ENCODE peak calls at places on chromosomes 12 and 14, in four cellular contexts. One of them, this sample, is unnamed.

GRCh38 chr12:10716704-10717315 is 6.3 kb downstream of the YBX3 start:
- DNase-seq in transverse colon: peak; percentile 70
- DNase-seq in pancreas: peak; percentile 54
- DNase-seq in fibroblast of lung: peak; percentile 95
- DNase-seq in this sample: peak; percentile 62

GRCh38 chr12:64064240-64064639 is 157.9 kb downstream of the KICS2 start:
- DNase-seq in pancreas: no peak
- DNase-seq in fibroblast of lung: no peak
- DNase-seq in transverse colon: no peak
- DNase-seq in this sample: no peak

GRCh38 chr12:106049546-106049945 is 89.2 kb downstream of the NUAK1 start:
- DNase-seq in transverse colon: no peak
- DNase-seq in fibroblast of lung: no peak
- DNase-seq in pancreas: no peak
- DNase-seq in this sample: no peak

GRCh38 chr12:47378222-47378582 is 298.4 kb upstream of the AMIGO2 start:
- DNase-seq in pancreas: no peak
- DNase-seq in fibroblast of lung: peak; percentile 63
- DNase-seq in transverse colon: no peak
- DNase-seq in this sample: no peak

GRCh38 chr12:96211989-96212388 is 17.8 kb downstream of the ELK3 start:
- DNase-seq in transverse colon: no peak
- DNase-seq in fibroblast of lung: no peak
- DNase-seq in pancreas: no peak
- DNase-seq in this sample: no peak

GRCh38 chr14:103558071-103558882 is 4.2 kb downstream of the BAG5 start:
- DNase-seq in transverse colon: no peak
- DNase-seq in fibroblast of lung: peak; percentile 62
- DNase-seq in pancreas: no peak
- DNase-seq in this sample: no peak

GRCh38 chr14:103436533-103436932 is 51.3 kb downstream of the MARK3 start:
- DNase-seq in transverse colon: no peak
- DNase-seq in pancreas: no peak
- DNase-seq in fibroblast of lung: peak; percentile 47
- DNase-seq in this sample: no peak

GRCh38 chr12:100221523-100221922 is 20.9 kb downstream of the ACTR6 start:
- DNase-seq in transverse colon: no peak
- DNase-seq in pancreas: no peak
- DNase-seq in fibroblast of lung: no peak
- DNase-seq in this sample: no peak

GRCh38 chr14:37650356-37651037 is 55.1 kb downstream of the TTC6 start:
- DNase-seq in transverse colon: no peak
- DNase-seq in fibroblast of lung: no peak
- DNase-seq in pancreas: no peak
- DNase-seq in this sample: no peak

GRCh38 chr14:42884100-42884499 is 1277.4 kb downstream of the LRFN5 start:
- DNase-seq in pancreas: no peak
- DNase-seq in transverse colon: no peak
- DNase-seq in fibroblast of lung: peak; percentile 95
- DNase-seq in this sample: no peak

GRCh38 chr12:110906985-110907384 is 13.4 kb downstream of the MYL2 start:
- DNase-seq in pancreas: no peak
- DNase-seq in transverse colon: no peak
- DNase-seq in fibroblast of lung: no peak
- DNase-seq in this sample: no peak

GRCh38 chr12:108820700-108821406 is 36.5 kb downstream of the SSH1 start:
- DNase-seq in pancreas: no peak
- DNase-seq in transverse colon: no peak
- DNase-seq in fibroblast of lung: no peak
- DNase-seq in this sample: peak; percentile 67

GRCh38 chr14:51657762-51658161 is 6.1 kb downstream of the FRMD6 start:
- DNase-seq in fibroblast of lung: no peak
- DNase-seq in pancreas: no peak
- DNase-seq in transverse colon: no peak
- DNase-seq in this sample: no peak

GRCh38 chr14:50521912-50522341 is 10.4 kb downstream of the MAP4K5 start:
- DNase-seq in pancreas: no peak
- DNase-seq in transverse colon: no peak
- DNase-seq in fibroblast of lung: peak; percentile 34
- DNase-seq in this sample: no peak

GRCh38 chr14:54135804-54136280 is 179.2 kb upstream of the BMP4 start:
- DNase-seq in pancreas: no peak
- DNase-seq in fibroblast of lung: no peak
- DNase-seq in transverse colon: no peak
- DNase-seq in this sample: no peak

GRCh38 chr12:77685112-77685511 is 145.6 kb upstream of the NAV3 start:
- DNase-seq in pancreas: peak; percentile 21
- DNase-seq in fibroblast of lung: peak; percentile 89
- DNase-seq in transverse colon: peak; percentile 47
- DNase-seq in this sample: peak; percentile 77

GRCh38 chr12:1635656-1636055 is 6.6 kb downstream of the WNT5B start:
- DNase-seq in fibroblast of lung: no peak
- DNase-seq in pancreas: no peak
- DNase-seq in transverse colon: no peak
- DNase-seq in this sample: no peak

GRCh38 chr12:109725321-109726105 is 11.9 kb downstream of the FAM222A start:
- DNase-seq in fibroblast of lung: no peak
- DNase-seq in transverse colon: no peak
- DNase-seq in pancreas: no peak
- DNase-seq in this sample: no peak

GRCh38 chr14:37590096-37590809 is 4.8 kb downstream of the FOXA1 start:
- DNase-seq in pancreas: no peak
- DNase-seq in transverse colon: no peak
- DNase-seq in fibroblast of lung: no peak
- DNase-seq in this sample: no peak

GRCh38 chr12:91387461-91388134 is 205.0 kb upstream of the DCN start:
- DNase-seq in pancreas: no peak
- DNase-seq in transverse colon: no peak
- DNase-seq in fibroblast of lung: no peak
- DNase-seq in this sample: peak; percentile 12

GRCh38 chr14:52703225-52703624 is 3.8 kb upstream of the PSMC6 start:
- DNase-seq in fibroblast of lung: peak; percentile 99
- DNase-seq in transverse colon: peak; percentile 54
- DNase-seq in pancreas: no peak
- DNase-seq in this sample: no peak

GRCh38 chr14:65791551-65791981 is 379.0 kb downstream of the FUT8 start:
- DNase-seq in transverse colon: no peak
- DNase-seq in fibroblast of lung: no peak
- DNase-seq in pancreas: no peak
- DNase-seq in this sample: no peak

GRCh38 chr14:81384900-81385299 is 15.2 kb downstream of the STON2 start:
- DNase-seq in fibroblast of lung: peak; percentile 21
- DNase-seq in pancreas: no peak
- DNase-seq in transverse colon: no peak
- DNase-seq in this sample: no peak

GRCh38 chr12:3173008-3173553 is 95.9 kb downstream of the TSPAN9 start:
- DNase-seq in pancreas: no peak
- DNase-seq in fibroblast of lung: no peak
- DNase-seq in transverse colon: no peak
- DNase-seq in this sample: no peak

GRCh38 chr14:77565289-77566081 is 51.0 kb downstream of the SPTLC2 start:
- DNase-seq in fibroblast of lung: peak; percentile 28
- DNase-seq in pancreas: no peak
- DNase-seq in transverse colon: no peak
- DNase-seq in this sample: no peak

GRCh38 chr14:64722842-64723447 is 18.7 kb downstream of the PLEKHG3 start:
- DNase-seq in fibroblast of lung: no peak
- DNase-seq in pancreas: no peak
- DNase-seq in transverse colon: no peak
- DNase-seq in this sample: no peak

GRCh38 chr12:60070541-60070940 is 474.7 kb downstream of the SLC16A7 start:
- DNase-seq in pancreas: no peak
- DNase-seq in fibroblast of lung: no peak
- DNase-seq in transverse colon: no peak
- DNase-seq in this sample: no peak

GRCh38 chr14:34853041-34853440 is 22.1 kb downstream of the BAZ1A start:
- DNase-seq in transverse colon: no peak
- DNase-seq in fibroblast of lung: no peak
- DNase-seq in pancreas: no peak
- DNase-seq in this sample: no peak

GRCh38 chr12:42086021-42086420 is 58.7 kb downstream of the GXYLT1 start:
- DNase-seq in transverse colon: no peak
- DNase-seq in pancreas: no peak
- DNase-seq in fibroblast of lung: peak; percentile 69
- DNase-seq in this sample: no peak

GRCh38 chr14:103576371-103577024 is 13.7 kb downstream of the COA8 start:
- DNase-seq in pancreas: peak; percentile 69
- DNase-seq in transverse colon: peak; percentile 95
- DNase-seq in fibroblast of lung: peak; percentile 91
- DNase-seq in this sample: peak; percentile 96

GRCh38 chr12:25694072-25694471 is 141.0 kb upstream of the LMNTD1 start:
- DNase-seq in pancreas: no peak
- DNase-seq in fibroblast of lung: peak; percentile 44
- DNase-seq in transverse colon: no peak
- DNase-seq in this sample: no peak

GRCh38 chr14:86035882-86036281 is 505.9 kb downstream of the FLRT2 start:
- DNase-seq in fibroblast of lung: peak; percentile 13
- DNase-seq in transverse colon: no peak
- DNase-seq in pancreas: no peak
- DNase-seq in this sample: peak; percentile 24

GRCh38 chr14:49586673-49587460 is 687 bp upstream of the RPS29 start:
- DNase-seq in fibroblast of lung: peak; percentile 89
- DNase-seq in pancreas: peak; percentile 32
- DNase-seq in transverse colon: peak; percentile 27
- DNase-seq in this sample: peak; percentile 38

GRCh38 chr12:111699-112591 is 45.4 kb downstream of the IQSEC3 start:
- DNase-seq in fibroblast of lung: no peak
- DNase-seq in transverse colon: peak; percentile 43
- DNase-seq in pancreas: no peak
- DNase-seq in this sample: no peak

GRCh38 chr14:103744621-103745395 is 29.2 kb downstream of the ZFYVE21 start:
- DNase-seq in fibroblast of lung: no peak
- DNase-seq in pancreas: no peak
- DNase-seq in transverse colon: no peak
- DNase-seq in this sample: peak; percentile 59

GRCh38 chr14:48814562-48814961 is 771.6 kb downstream of the RPS29 start:
- DNase-seq in transverse colon: no peak
- DNase-seq in fibroblast of lung: no peak
- DNase-seq in pancreas: no peak
- DNase-seq in this sample: no peak

GRCh38 chr12:40953076-40953475 is 235.0 kb upstream of the PDZRN4 start:
- DNase-seq in fibroblast of lung: no peak
- DNase-seq in pancreas: no peak
- DNase-seq in transverse colon: no peak
- DNase-seq in this sample: no peak

GRCh38 chr12:107351716-107352115 is 258.4 kb upstream of the CRY1 start:
- DNase-seq in pancreas: no peak
- DNase-seq in transverse colon: no peak
- DNase-seq in fibroblast of lung: no peak
- DNase-seq in this sample: no peak

GRCh38 chr14:96299441-96299840 is 43.4 kb downstream of the BDKRB1 start:
- DNase-seq in transverse colon: no peak
- DNase-seq in pancreas: no peak
- DNase-seq in fibroblast of lung: no peak
- DNase-seq in this sample: no peak
- TF ChIP-seq CTCF in transverse colon: no peak
- TF ChIP-seq CTCF in pancreas: no peak
- TF ChIP-seq CTCF in fibroblast of lung: no peak
- TF ChIP-seq CTCF in this sample: no peak

DNA sequence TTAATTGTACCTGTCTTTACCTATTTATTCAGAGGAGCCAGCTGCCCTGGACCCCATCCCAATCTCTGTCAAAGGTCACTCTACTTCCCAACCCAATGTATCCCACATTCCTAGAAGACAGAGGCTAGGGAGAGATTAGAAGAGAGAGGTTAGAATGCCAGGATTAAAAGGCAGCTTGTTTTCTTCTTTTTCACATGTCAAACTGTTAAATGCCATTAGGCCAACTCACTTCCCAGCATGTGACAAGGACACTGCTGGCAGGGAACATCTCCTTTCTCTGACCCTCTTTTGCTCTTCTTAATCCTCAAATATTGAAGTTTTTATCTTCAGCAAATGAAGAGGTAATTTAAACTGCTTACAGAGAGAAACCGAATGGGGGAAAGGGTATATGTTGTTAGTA is 89.1 kb downstream of the BBS10 start:
- DNase-seq in transverse colon: no peak
- DNase-seq in pancreas: no peak
- DNase-seq in fibroblast of lung: peak; percentile 53
- DNase-seq in this sample: no peak
- H3K27ac ChIP-seq in transverse colon: no peak overlapping the region
- H3K27ac ChIP-seq in pancreas: no peak overlapping the region
- H3K27ac ChIP-seq in fibroblast of lung: peak overlapping the region; percentile 75
- H3K27ac ChIP-seq in this sample: no peak overlapping the region

GRCh38 chr12:52221912-52222457 is 11.1 kb upstream of the KRT7 start:
- DNase-seq in transverse colon: peak; percentile 69
- DNase-seq in pancreas: peak; percentile 68
- DNase-seq in fibroblast of lung: no peak
- DNase-seq in this sample: peak; percentile 65
- TF ChIP-seq CTCF in transverse colon: peak; percentile 20
- TF ChIP-seq CTCF in pancreas: peak; percentile 17
- TF ChIP-seq CTCF in fibroblast of lung: peak; percentile 56
- TF ChIP-seq CTCF in this sample: peak; percentile 90

DNA sequence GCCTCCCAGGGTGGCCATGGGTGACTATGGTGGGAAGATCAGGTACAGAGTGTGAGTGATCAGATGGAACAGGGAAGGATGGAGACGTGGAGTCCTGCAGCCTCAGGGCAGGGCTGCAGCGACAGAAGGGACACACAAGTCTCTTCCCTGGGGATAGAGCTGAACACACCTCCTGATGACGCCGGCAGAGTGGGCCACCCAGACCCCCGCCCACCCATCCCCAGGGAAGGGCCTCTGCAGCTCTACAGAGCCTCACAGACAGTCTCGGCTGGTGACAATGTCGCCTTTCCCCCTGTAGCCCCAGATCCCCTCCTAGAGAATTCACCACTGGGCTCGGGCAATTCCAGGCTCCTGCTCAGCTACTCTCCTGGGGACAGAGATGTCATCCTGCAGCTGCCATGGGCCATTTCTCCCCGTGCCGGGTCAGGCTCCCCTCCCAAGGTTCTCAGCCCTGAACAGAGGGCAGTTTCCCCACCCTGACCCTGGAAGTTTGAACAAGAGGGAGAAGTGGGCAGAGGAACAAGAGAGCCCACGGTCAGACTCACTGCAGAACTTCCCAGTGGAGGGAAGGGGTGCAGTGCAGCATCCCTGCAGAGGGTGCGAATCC is 115.7 kb downstream of the NCOR2 start:
- DNase-seq in pancreas: no peak
- DNase-seq in fibroblast of lung: no peak
- DNase-seq in transverse colon: no peak
- DNase-seq in this sample: no peak
- H3K27ac ChIP-seq in pancreas: no peak overlapping the region
- H3K27ac ChIP-seq in fibroblast of lung: no peak overlapping the region
- H3K27ac ChIP-seq in transverse colon: no peak overlapping the region
- H3K27ac ChIP-seq in this sample: no peak overlapping the region

GRCh38 chr12:51971679-51972423 is 20.4 kb downstream of the ACVR1B start:
- DNase-seq in fibroblast of lung: no peak
- DNase-seq in pancreas: no peak
- DNase-seq in transverse colon: no peak
- DNase-seq in this sample: no peak

GRCh38 chr12:51969643-51970042 is 18.1 kb downstream of the ACVR1B start:
- DNase-seq in pancreas: no peak
- DNase-seq in transverse colon: no peak
- DNase-seq in fibroblast of lung: no peak
- DNase-seq in this sample: no peak

GRCh38 chr12:51972849-51973273 is 21.4 kb downstream of the ACVR1B start:
- DNase-seq in transverse colon: peak; percentile 45
- DNase-seq in fibroblast of lung: peak; percentile 80
- DNase-seq in pancreas: no peak
- DNase-seq in this sample: no peak

GRCh38 chr12:51972424-51972812 is 20.9 kb downstream of the ACVR1B start:
- DNase-seq in transverse colon: no peak
- DNase-seq in fibroblast of lung: no peak
- DNase-seq in pancreas: no peak
- DNase-seq in this sample: no peak

GRCh38 chr12:51970904-51971646 is 19.6 kb downstream of the ACVR1B start:
- DNase-seq in transverse colon: peak; percentile 24
- DNase-seq in pancreas: no peak
- DNase-seq in fibroblast of lung: peak; percentile 23
- DNase-seq in this sample: peak; percentile 22
- TF ChIP-seq CTCF in transverse colon: peak; percentile 41
- TF ChIP-seq CTCF in pancreas: no peak
- TF ChIP-seq CTCF in fibroblast of lung: peak; percentile 72
- TF ChIP-seq CTCF in this sample: peak; percentile 78